ENCODE peak calls at places on chromosomes 2 and 18, in six cellular contexts. Y is HuH-7, T is GM23338, Z is iris pigment epithelial cell, O is astrocyte of the hippocampus, I is choroid plexus epithelial cell. A is an unnamed sample.

GRCh38 chr18:8742382-8743361 is 37.3 kb downstream of the MTCL1 start:
- DNase-seq in Y (no peak), T (no peak), Z (no peak), O (no peak), I (no peak), A (no peak)

GRCh38 chr18:3605562-3606443 is 155.8 kb downstream of the TGIF1 start:
- DNase-seq in Y (no peak), T (peak; percentile 42), Z (peak; percentile 54), O (peak; percentile 71), I (peak; percentile 67), A (peak; percentile 38)

GRCh38 chr2:234457421-234457820 is 39.5 kb downstream of the ARL4C start:
- DNase-seq in Y (no peak), T (no peak), Z (peak; percentile 69), O (no peak), I (peak; percentile 35), A (no peak)

GRCh38 chr2:241227635-241227993 is 39.1 kb downstream of the ANO7 start:
- DNase-seq in Y (no peak), T (no peak), Z (no peak), O (no peak), I (no peak), A (no peak)

GRCh38 chr18:43161528-43161927 is 46.0 kb upstream of the RIT2 start:
- DNase-seq in Y (no peak), T (no peak), Z (peak; percentile 90), O (peak; percentile 82), I (peak; percentile 78), A (no peak)

GRCh38 chr18:44579028-44579692 is 101.5 kb upstream of the SETBP1 start:
- DNase-seq in Y (peak; percentile 21), T (peak; percentile 78), Z (peak; percentile 33), O (no peak), I (peak; percentile 62), A (peak; percentile 29)

GRCh38 chr2:47602996-47603395 is 179.9 kb upstream of the MSH6 start:
- DNase-seq in Y (peak; percentile 8), T (no peak), Z (peak; percentile 67), O (no peak), I (peak; percentile 48), A (peak; percentile 36)

GRCh38 chr18:31454066-31454708 is 6.6 kb downstream of the DSG3 start:
- DNase-seq in Y (no peak), T (no peak), Z (peak; percentile 64), O (peak; percentile 62), I (peak; percentile 79), A (peak; percentile 36)

GRCh38 chr2:12619975-12620374 is 96.8 kb upstream of the TRIB2 start:
- DNase-seq in Y (no peak), T (no peak), Z (peak; percentile 94), O (peak; percentile 96), I (peak; percentile 94), A (no peak)

GRCh38 chr2:233979748-233980147 is 62.6 kb downstream of the TRPM8 start:
- DNase-seq in Y (no peak), T (no peak), Z (no peak), O (no peak), I (no peak), A (no peak)

GRCh38 chr2:190477563-190478454 is 56.7 kb downstream of the NEMP2 start:
- DNase-seq in Y (no peak), T (no peak), Z (peak; percentile 20), O (peak; percentile 15), I (peak; percentile 43), A (peak; percentile 31)

GRCh38 chr18:62751341-62751821 is 36.0 kb downstream of the PHLPP1 start:
- DNase-seq in Y (no peak), T (peak; percentile 88), Z (peak; percentile 38), O (peak; percentile 89), I (peak; percentile 60), A (no peak)